ENCODE peak calls at places on chromosomes 5 and 9, in seven cellular contexts. G, W, L, Y, U, Q and R are unnamed samples.

GRCh38 chr9:87675466-87675865 is 50.5 kb upstream of the CTSL start:
- DNase-seq in Y (no peak), G (no peak), L (no peak), U (peak), W (no peak), Q (no peak), R (no peak)

GRCh38 chr5:65100846-65101678 is 332.3 kb downstream of the CWC27 start:
- DNase-seq in G (no peak), Y (peak), Q (peak), W (peak), U (peak), L (peak), R (peak)

GRCh38 chr9:135397142-135397541 is 82.4 kb upstream of the PPP1R26 start:
- DNase-seq in Q (no peak), Y (no peak), G (no peak), L (no peak), U (no peak), W (no peak), R (no peak)

GRCh38 chr5:154355141-154355611 is 90.6 kb upstream of the SAP30L start:
- DNase-seq in Y (no peak), L (no peak), W (no peak), U (no peak), G (no peak), Q (peak), R (peak)

GRCh38 chr5:166781729-166782128 is 1509.7 kb upstream of the WWC1 start:
- DNase-seq in Y (no peak), G (no peak), W (no peak), U (no peak), L (no peak), Q (no peak), R (no peak)

GRCh38 chr5:177134653-177135225 is 1.2 kb downstream of the NSD1 start:
- DNase-seq in W (no peak), U (no peak), Q (no peak), Y (no peak), G (no peak), L (no peak), R (peak)

GRCh38 chr5:138440226-138441073 is 1.6 kb downstream of the REEP2 start:
- DNase-seq in Q (no peak), G (no peak), U (no peak), W (no peak), L (no peak), Y (no peak), R (no peak)

GRCh38 chr9:14437336-14438231 is 123.6 kb upstream of the NFIB start:
- DNase-seq in L (no peak), Y (no peak), Q (no peak), U (peak), W (no peak), G (no peak), R (peak)

GRCh38 chr5:78295035-78295961 is 800 bp upstream of the AP3B1 start:
- DNase-seq in Q (peak), L (peak), Y (no peak), G (peak), W (peak), U (peak), R (peak)

GRCh38 chr5:109743770-109744212 is 54.1 kb downstream of the MAN2A1 start:
- DNase-seq in W (no peak), G (no peak), U (no peak), Q (no peak), L (peak), Y (peak), R (no peak)

GRCh38 chr9:794386-794785 is 47.1 kb upstream of the DMRT1 start:
- DNase-seq in U (no peak), G (no peak), W (no peak), Q (no peak), L (no peak), Y (no peak), R (no peak)

GRCh38 chr5:6700686-6701355 is 12.4 kb upstream of the TENT4A start:
- DNase-seq in G (no peak), W (no peak), Q (no peak), U (no peak), Y (no peak), L (no peak), R (no peak)

GRCh38 chr5:177154003-177154643 is 20.6 kb downstream of the NSD1 start:
- DNase-seq in L (peak), W (no peak), Y (no peak), G (no peak), Q (no peak), U (no peak), R (no peak)